ENCODE peak calls at places on chromosomes 7 and 10, in nine cellular contexts. One of them, this sample, is unnamed.

GRCh38 chr10:55628260-55628701 is 732.8 kb downstream of the ZWINT start:
- DNase-seq in MCF 10A: no peak
- DNase-seq in pulmonary artery endothelial cell: no peak
- DNase-seq in posterior cingulate gyrus: peak; percentile 26
- DNase-seq in trophoblast cell: no peak
- DNase-seq in mammary epithelial cell: no peak
- DNase-seq in NCI-H446 treated with DMSO at 0.1 percent for 48 hours: no peak
- DNase-seq in NCI-H1417: no peak
- DNase-seq in colonic mucosa: peak; percentile 16
- DNase-seq in this sample: no peak

GRCh38 chr10:54262726-54263125 is 538.3 kb downstream of the PCDH15 start:
- DNase-seq in NCI-H1417: no peak
- DNase-seq in trophoblast cell: no peak
- DNase-seq in NCI-H446 treated with DMSO at 0.1 percent for 48 hours: no peak
- DNase-seq in MCF 10A: no peak
- DNase-seq in colonic mucosa: no peak
- DNase-seq in pulmonary artery endothelial cell: no peak
- DNase-seq in posterior cingulate gyrus: no peak
- DNase-seq in mammary epithelial cell: no peak
- DNase-seq in this sample: no peak

GRCh38 chr10:96645191-96645721 is 58.4 kb upstream of the TM9SF3 start:
- DNase-seq in colonic mucosa: no peak
- DNase-seq in mammary epithelial cell: no peak
- DNase-seq in pulmonary artery endothelial cell: no peak
- DNase-seq in posterior cingulate gyrus: no peak
- DNase-seq in trophoblast cell: peak; percentile 25
- DNase-seq in MCF 10A: no peak
- DNase-seq in NCI-H1417: no peak
- DNase-seq in NCI-H446 treated with DMSO at 0.1 percent for 48 hours: no peak
- DNase-seq in this sample: no peak

GRCh38 chr7:140200102-140200989 is 23.6 kb upstream of the KDM7A start:
- DNase-seq in mammary epithelial cell: peak; percentile 71
- DNase-seq in trophoblast cell: peak; percentile 59
- DNase-seq in posterior cingulate gyrus: no peak
- DNase-seq in NCI-H1417: peak; percentile 10
- DNase-seq in MCF 10A: peak; percentile 65
- DNase-seq in colonic mucosa: peak; percentile 66
- DNase-seq in NCI-H446 treated with DMSO at 0.1 percent for 48 hours: no peak
- DNase-seq in pulmonary artery endothelial cell: peak; percentile 47
- DNase-seq in this sample: no peak

GRCh38 chr10:35335718-35336083 is 608 bp upstream of the CCNY start:
- DNase-seq in NCI-H1417: peak; percentile 54
- DNase-seq in colonic mucosa: peak; percentile 31
- DNase-seq in posterior cingulate gyrus: no peak
- DNase-seq in pulmonary artery endothelial cell: no peak
- DNase-seq in mammary epithelial cell: peak; percentile 28
- DNase-seq in trophoblast cell: no peak
- DNase-seq in NCI-H446 treated with DMSO at 0.1 percent for 48 hours: no peak
- DNase-seq in MCF 10A: no peak
- DNase-seq in this sample: no peak

GRCh38 chr7:155365146-155365874 is 67.6 kb downstream of the INSIG1 start:
- DNase-seq in NCI-H446 treated with DMSO at 0.1 percent for 48 hours: no peak
- DNase-seq in colonic mucosa: no peak
- DNase-seq in pulmonary artery endothelial cell: no peak
- DNase-seq in NCI-H1417: no peak
- DNase-seq in MCF 10A: no peak
- DNase-seq in posterior cingulate gyrus: no peak
- DNase-seq in mammary epithelial cell: no peak
- DNase-seq in trophoblast cell: no peak
- DNase-seq in this sample: no peak

GRCh38 chr10:84416245-84416555 is 87.8 kb downstream of the CCSER2 start:
- DNase-seq in trophoblast cell: no peak
- DNase-seq in MCF 10A: no peak
- DNase-seq in pulmonary artery endothelial cell: no peak
- DNase-seq in NCI-H446 treated with DMSO at 0.1 percent for 48 hours: no peak
- DNase-seq in posterior cingulate gyrus: no peak
- DNase-seq in colonic mucosa: no peak
- DNase-seq in NCI-H1417: no peak
- DNase-seq in mammary epithelial cell: no peak
- DNase-seq in this sample: no peak

GRCh38 chr7:125573131-125573530 is 643.5 kb upstream of the POT1 start:
- DNase-seq in MCF 10A: no peak
- DNase-seq in trophoblast cell: no peak
- DNase-seq in mammary epithelial cell: no peak
- DNase-seq in colonic mucosa: no peak
- DNase-seq in pulmonary artery endothelial cell: no peak
- DNase-seq in NCI-H446 treated with DMSO at 0.1 percent for 48 hours: no peak
- DNase-seq in NCI-H1417: no peak
- DNase-seq in posterior cingulate gyrus: no peak
- DNase-seq in this sample: no peak

GRCh38 chr7:5591547-5591899 is 167.9 kb upstream of the TNRC18 start:
- DNase-seq in posterior cingulate gyrus: no peak
- DNase-seq in MCF 10A: peak; percentile 68
- DNase-seq in trophoblast cell: peak; percentile 96
- DNase-seq in NCI-H1417: no peak
- DNase-seq in mammary epithelial cell: peak; percentile 76
- DNase-seq in pulmonary artery endothelial cell: no peak
- DNase-seq in NCI-H446 treated with DMSO at 0.1 percent for 48 hours: no peak
- DNase-seq in colonic mucosa: no peak
- DNase-seq in this sample: no peak

GRCh38 chr7:22543169-22543568 is 43.2 kb upstream of the STEAP1B start:
- DNase-seq in NCI-H1417: no peak
- DNase-seq in pulmonary artery endothelial cell: no peak
- DNase-seq in posterior cingulate gyrus: no peak
- DNase-seq in mammary epithelial cell: no peak
- DNase-seq in colonic mucosa: no peak
- DNase-seq in trophoblast cell: no peak
- DNase-seq in MCF 10A: no peak
- DNase-seq in NCI-H446 treated with DMSO at 0.1 percent for 48 hours: no peak
- DNase-seq in this sample: no peak

GRCh38 chr7:32611201-32611691 is 116.0 kb downstream of the AVL9 start:
- DNase-seq in NCI-H446 treated with DMSO at 0.1 percent for 48 hours: no peak
- DNase-seq in pulmonary artery endothelial cell: no peak
- DNase-seq in mammary epithelial cell: no peak
- DNase-seq in posterior cingulate gyrus: no peak
- DNase-seq in MCF 10A: no peak
- DNase-seq in trophoblast cell: no peak
- DNase-seq in colonic mucosa: no peak
- DNase-seq in NCI-H1417: no peak
- DNase-seq in this sample: no peak

GRCh38 chr7:107258737-107259136 is 89.9 kb downstream of the HBP1 start:
- DNase-seq in trophoblast cell: no peak
- DNase-seq in NCI-H1417: no peak
- DNase-seq in NCI-H446 treated with DMSO at 0.1 percent for 48 hours: no peak
- DNase-seq in posterior cingulate gyrus: no peak
- DNase-seq in colonic mucosa: no peak
- DNase-seq in mammary epithelial cell: no peak
- DNase-seq in pulmonary artery endothelial cell: no peak
- DNase-seq in MCF 10A: no peak
- DNase-seq in this sample: no peak

GRCh38 chr7:14936530-14936929 is 34.0 kb upstream of the DGKB start:
- DNase-seq in trophoblast cell: no peak
- DNase-seq in NCI-H1417: no peak
- DNase-seq in MCF 10A: no peak
- DNase-seq in mammary epithelial cell: no peak
- DNase-seq in pulmonary artery endothelial cell: no peak
- DNase-seq in colonic mucosa: peak; percentile 30
- DNase-seq in NCI-H446 treated with DMSO at 0.1 percent for 48 hours: no peak
- DNase-seq in posterior cingulate gyrus: no peak
- DNase-seq in this sample: no peak

GRCh38 chr10:28906934-28907333 is 229.6 kb downstream of the BAMBI start:
- DNase-seq in pulmonary artery endothelial cell: peak; percentile 7
- DNase-seq in MCF 10A: peak; percentile 47
- DNase-seq in NCI-H446 treated with DMSO at 0.1 percent for 48 hours: no peak
- DNase-seq in trophoblast cell: no peak
- DNase-seq in colonic mucosa: no peak
- DNase-seq in mammary epithelial cell: no peak
- DNase-seq in NCI-H1417: no peak
- DNase-seq in posterior cingulate gyrus: no peak
- DNase-seq in this sample: no peak

GRCh38 chr10:129233351-129234148 is 233.5 kb upstream of the MGMT start:
- DNase-seq in pulmonary artery endothelial cell: no peak
- DNase-seq in colonic mucosa: no peak
- DNase-seq in NCI-H446 treated with DMSO at 0.1 percent for 48 hours: no peak
- DNase-seq in NCI-H1417: no peak
- DNase-seq in trophoblast cell: no peak
- DNase-seq in posterior cingulate gyrus: no peak
- DNase-seq in mammary epithelial cell: no peak
- DNase-seq in MCF 10A: no peak
- DNase-seq in this sample: no peak

GRCh38 chr7:98286701-98287485 is 5.4 kb downstream of the BRI3 start:
- DNase-seq in MCF 10A: peak; percentile 36
- DNase-seq in posterior cingulate gyrus: no peak
- DNase-seq in mammary epithelial cell: no peak
- DNase-seq in colonic mucosa: no peak
- DNase-seq in pulmonary artery endothelial cell: no peak
- DNase-seq in trophoblast cell: no peak
- DNase-seq in NCI-H446 treated with DMSO at 0.1 percent for 48 hours: no peak
- DNase-seq in NCI-H1417: no peak
- DNase-seq in this sample: no peak

GRCh38 chr7:155007947-155008346 is 5.0 kb upstream of the PAXIP1 start:
- DNase-seq in mammary epithelial cell: no peak
- DNase-seq in colonic mucosa: no peak
- DNase-seq in posterior cingulate gyrus: no peak
- DNase-seq in NCI-H1417: no peak
- DNase-seq in trophoblast cell: peak; percentile 20
- DNase-seq in MCF 10A: no peak
- DNase-seq in pulmonary artery endothelial cell: no peak
- DNase-seq in NCI-H446 treated with DMSO at 0.1 percent for 48 hours: no peak
- DNase-seq in this sample: peak; percentile 25

GRCh38 chr10:132413226-132414205 is 16.5 kb downstream of the PWWP2B start:
- DNase-seq in NCI-H446 treated with DMSO at 0.1 percent for 48 hours: no peak
- DNase-seq in mammary epithelial cell: no peak
- DNase-seq in NCI-H1417: no peak
- DNase-seq in MCF 10A: no peak
- DNase-seq in posterior cingulate gyrus: no peak
- DNase-seq in pulmonary artery endothelial cell: no peak
- DNase-seq in colonic mucosa: no peak
- DNase-seq in trophoblast cell: no peak
- DNase-seq in this sample: no peak

GRCh38 chr7:94160719-94161435 is 156.7 kb upstream of the BET1 start:
- DNase-seq in mammary epithelial cell: no peak
- DNase-seq in colonic mucosa: no peak
- DNase-seq in NCI-H446 treated with DMSO at 0.1 percent for 48 hours: no peak
- DNase-seq in trophoblast cell: no peak
- DNase-seq in NCI-H1417: no peak
- DNase-seq in MCF 10A: no peak
- DNase-seq in pulmonary artery endothelial cell: no peak
- DNase-seq in posterior cingulate gyrus: no peak
- DNase-seq in this sample: no peak

GRCh38 chr7:45136106-45137060 is 21.2 kb upstream of the RAMP3 start:
- DNase-seq in MCF 10A: peak; percentile 90
- DNase-seq in mammary epithelial cell: peak; percentile 53
- DNase-seq in NCI-H1417: peak; percentile 71
- DNase-seq in pulmonary artery endothelial cell: peak; percentile 36
- DNase-seq in colonic mucosa: peak; percentile 70
- DNase-seq in NCI-H446 treated with DMSO at 0.1 percent for 48 hours: peak; percentile 35
- DNase-seq in posterior cingulate gyrus: peak; percentile 38
- DNase-seq in trophoblast cell: peak; percentile 47
- DNase-seq in this sample: peak; percentile 81

GRCh38 chr7:75657866-75658265 is 80.9 kb downstream of the HIP1 start:
- DNase-seq in trophoblast cell: no peak
- DNase-seq in posterior cingulate gyrus: no peak
- DNase-seq in NCI-H1417: no peak
- DNase-seq in colonic mucosa: no peak
- DNase-seq in MCF 10A: no peak
- DNase-seq in NCI-H446 treated with DMSO at 0.1 percent for 48 hours: no peak
- DNase-seq in pulmonary artery endothelial cell: no peak
- DNase-seq in mammary epithelial cell: no peak
- DNase-seq in this sample: no peak

GRCh38 chr7:139619367-139619657 is 95.8 kb downstream of the CLEC2L start:
- DNase-seq in MCF 10A: peak; percentile 18
- DNase-seq in NCI-H446 treated with DMSO at 0.1 percent for 48 hours: no peak
- DNase-seq in mammary epithelial cell: no peak
- DNase-seq in posterior cingulate gyrus: no peak
- DNase-seq in pulmonary artery endothelial cell: no peak
- DNase-seq in NCI-H1417: no peak
- DNase-seq in trophoblast cell: no peak
- DNase-seq in colonic mucosa: no peak
- DNase-seq in this sample: no peak

GRCh38 chr7:11579141-11579540 is 252.9 kb downstream of the THSD7A start:
- DNase-seq in NCI-H1417: no peak
- DNase-seq in NCI-H446 treated with DMSO at 0.1 percent for 48 hours: no peak
- DNase-seq in pulmonary artery endothelial cell: no peak
- DNase-seq in posterior cingulate gyrus: no peak
- DNase-seq in mammary epithelial cell: no peak
- DNase-seq in trophoblast cell: peak; percentile 10
- DNase-seq in colonic mucosa: no peak
- DNase-seq in MCF 10A: no peak
- DNase-seq in this sample: no peak

GRCh38 chr7:95105627-95106026 is 198.2 kb downstream of the PPP1R9A start:
- DNase-seq in colonic mucosa: no peak
- DNase-seq in NCI-H446 treated with DMSO at 0.1 percent for 48 hours: no peak
- DNase-seq in pulmonary artery endothelial cell: no peak
- DNase-seq in posterior cingulate gyrus: no peak
- DNase-seq in mammary epithelial cell: no peak
- DNase-seq in MCF 10A: peak; percentile 30
- DNase-seq in trophoblast cell: no peak
- DNase-seq in NCI-H1417: no peak
- DNase-seq in this sample: no peak

GRCh38 chr10:102975483-102976057 is 57.5 kb downstream of the CNNM2 start:
- DNase-seq in pulmonary artery endothelial cell: no peak
- DNase-seq in trophoblast cell: no peak
- DNase-seq in colonic mucosa: no peak
- DNase-seq in NCI-H446 treated with DMSO at 0.1 percent for 48 hours: no peak
- DNase-seq in NCI-H1417: no peak
- DNase-seq in mammary epithelial cell: peak; percentile 3
- DNase-seq in posterior cingulate gyrus: no peak
- DNase-seq in MCF 10A: no peak
- DNase-seq in this sample: no peak

GRCh38 chr10:102115775-102116174 is 4.4 kb downstream of the LDB1 start:
- DNase-seq in posterior cingulate gyrus: no peak
- DNase-seq in colonic mucosa: no peak
- DNase-seq in trophoblast cell: no peak
- DNase-seq in NCI-H446 treated with DMSO at 0.1 percent for 48 hours: no peak
- DNase-seq in NCI-H1417: no peak
- DNase-seq in MCF 10A: no peak
- DNase-seq in pulmonary artery endothelial cell: no peak
- DNase-seq in mammary epithelial cell: no peak
- DNase-seq in this sample: no peak

GRCh38 chr7:143013473-143013872 is 13.5 kb downstream of the OR9A2 start:
- DNase-seq in NCI-H1417: no peak
- DNase-seq in MCF 10A: no peak
- DNase-seq in NCI-H446 treated with DMSO at 0.1 percent for 48 hours: no peak
- DNase-seq in pulmonary artery endothelial cell: no peak
- DNase-seq in posterior cingulate gyrus: peak; percentile 16
- DNase-seq in trophoblast cell: no peak
- DNase-seq in mammary epithelial cell: no peak
- DNase-seq in colonic mucosa: no peak
- DNase-seq in this sample: no peak